ENCODE peak calls at places on chromosomes 3 and 15, in six cellular contexts. G is NB4, S is nephron progenitor cell, C is left lung, E is cardiac muscle cell, R is B cell. Q is an unnamed sample.

GRCh38 chr3:12886106-12886679 is 44.8 kb upstream of the RPL32 start:
- DNase-seq in C (no peak), R (peak; percentile 48), G (no peak), S (no peak), E (no peak), Q (no peak)

GRCh38 chr3:115148142-115148790 is 1.2 kb upstream of the ZBTB20 start:
- DNase-seq in G (peak; percentile 6), C (no peak), E (peak; percentile 22), S (no peak), R (no peak), Q (no peak)

GRCh38 chr3:158095302-158095997 is 10.8 kb downstream of the SHOX2 start:
- DNase-seq in R (no peak), C (no peak), G (no peak), S (peak; percentile 18), E (no peak), Q (peak; percentile 34)

GRCh38 chr3:153621988-153622387 is 460.0 kb downstream of the RAP2B start:
- DNase-seq in C (no peak), E (no peak), G (peak; percentile 6), R (peak; percentile 1), S (no peak), Q (peak; percentile 6)

GRCh38 chr3:196968233-196969000 is at the start of gene PIGZ:
- DNase-seq in E (peak; percentile 49), S (peak; percentile 66), R (peak; percentile 67), G (peak; percentile 77), C (no peak), Q (peak; percentile 86)

GRCh38 chr15:87033056-87033455 is 953.4 kb downstream of the AGBL1 start:
- DNase-seq in G (peak; percentile 2), S (peak; percentile 2), E (peak; percentile 12), C (no peak), R (no peak), Q (no peak)

GRCh38 chr3:184696643-184697042 is 15.2 kb downstream of the MAGEF1 start:
- DNase-seq in S (no peak), G (no peak), R (no peak), E (peak; percentile 48), C (peak; percentile 66), Q (no peak)

GRCh38 chr3:89314454-89314853 is 207.0 kb downstream of the EPHA3 start:
- DNase-seq in C (no peak), R (no peak), E (peak; percentile 59), G (peak; percentile 16), S (peak; percentile 12), Q (no peak)

GRCh38 chr3:143266512-143266911 is 146.9 kb downstream of the CHST2 start:
- DNase-seq in S (no peak), E (peak; percentile 5), C (no peak), G (no peak), R (no peak), Q (no peak)

GRCh38 chr3:105842943-105843342 is 25.9 kb downstream of the CBLB start:
- DNase-seq in G (no peak), C (no peak), E (no peak), S (no peak), R (no peak), Q (no peak)

GRCh38 chr3:48088749-48089466 is 72.7 kb upstream of the MAP4 start:
- DNase-seq in C (peak; percentile 97), E (peak; percentile 99), S (peak; percentile 97), R (peak; percentile 96), G (peak; percentile 98), Q (peak; percentile 96)
- TF ChIP-seq CTCF in C (no peak), E (no peak), S (no peak), R (no peak), G (no peak), Q (no peak)

GRCh38 chr3:174891524-174892203 is 32.5 kb downstream of the NAALADL2 start:
- DNase-seq in G (peak; percentile 1), C (no peak), E (peak; percentile 27), R (no peak), S (no peak), Q (no peak)
- TF ChIP-seq CTCF in G (no peak), C (no peak), E (no peak), R (no peak), S (no peak), Q (no peak)

DNA sequence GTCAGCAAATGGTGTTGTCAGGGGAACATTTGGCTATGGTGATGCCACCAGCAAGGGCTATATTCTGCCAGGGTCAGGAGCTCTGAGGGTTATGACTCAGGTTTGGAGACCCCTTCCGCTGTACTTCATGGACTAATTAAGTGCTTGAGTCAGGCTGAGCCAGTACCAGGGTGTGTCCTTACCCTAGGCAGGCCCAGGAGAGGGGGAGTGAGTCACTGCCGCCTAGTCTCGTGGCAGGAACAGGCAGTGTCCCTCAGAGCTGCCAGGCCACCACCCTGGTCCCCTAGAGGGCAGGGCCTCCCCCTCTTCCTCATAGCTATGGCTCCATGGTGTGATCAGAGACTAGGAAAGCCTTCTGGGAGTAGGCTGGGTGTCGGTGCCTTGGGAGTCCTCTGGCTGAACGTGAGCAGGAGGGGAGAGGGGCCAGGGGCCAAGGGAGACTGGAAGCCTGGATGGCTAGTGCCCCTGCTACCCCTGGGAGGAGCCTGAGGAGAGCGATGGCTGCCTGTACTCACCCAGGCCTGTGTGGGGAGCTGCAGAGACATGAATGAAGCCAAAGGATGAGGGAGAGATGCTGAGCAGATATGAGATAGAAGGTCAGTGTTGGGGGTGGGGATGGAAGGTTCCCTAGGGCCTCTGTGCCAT is 10.6 kb downstream of the MAPKAPK3 start:
- DNase-seq in R (no peak), C (peak; percentile 90), S (no peak), E (peak; percentile 35), G (peak; percentile 72), Q (peak; percentile 56)
- TF ChIP-seq CTCF in R (no peak), C (peak; percentile 16), S (peak; percentile 14), E (peak; percentile 44), G (no peak), Q (peak; percentile 44)

GRCh38 chr3:49745986-49746385 is 22.2 kb upstream of the GMPPB start:
- DNase-seq in S (no peak), C (no peak), G (no peak), R (no peak), E (peak; percentile 16), Q (no peak)
- TF ChIP-seq CTCF in S (no peak), C (no peak), G (no peak), R (no peak), E (no peak), Q (no peak)

GRCh38 chr3:10192953-10193691 is 28.4 kb downstream of the IRAK2 start:
- DNase-seq in S (peak; percentile 59), R (peak; percentile 82), G (peak; percentile 35), E (peak; percentile 85), C (no peak), Q (no peak)
- TF ChIP-seq CTCF in S (peak; percentile 26), R (peak; percentile 39), G (peak; percentile 36), E (peak; percentile 77), C (peak; percentile 30), Q (no peak)

GRCh38 chr3:58117561-58118305 is 93.0 kb downstream of the DNASE1L3 start:
- DNase-seq in S (no peak), G (no peak), E (peak; percentile 91), R (no peak), C (peak; percentile 69), Q (no peak)

GRCh38 chr3:58122936-58123700 is 87.7 kb downstream of the DNASE1L3 start:
- DNase-seq in E (no peak), G (no peak), S (no peak), R (no peak), C (no peak), Q (no peak)

GRCh38 chr3:58119221-58119620 is 91.6 kb downstream of the DNASE1L3 start:
- DNase-seq in S (no peak), R (no peak), E (no peak), G (no peak), C (no peak), Q (no peak)

GRCh38 chr3:58121183-58121582 is 89.6 kb downstream of the DNASE1L3 start:
- DNase-seq in R (no peak), E (no peak), S (no peak), C (no peak), G (no peak), Q (no peak)

GRCh38 chr3:58120075-58120812 is 90.5 kb downstream of the DNASE1L3 start:
- DNase-seq in C (no peak), G (peak; percentile 13), S (no peak), E (peak; percentile 61), R (peak; percentile 45), Q (no peak)
- TF ChIP-seq CTCF in C (no peak), G (no peak), S (no peak), E (no peak), R (no peak), Q (no peak)

GRCh38 chr3:70119892-70120291 is 120.4 kb downstream of the SAMMSON start:
- DNase-seq in E (no peak), S (no peak), R (no peak), C (no peak), G (no peak), Q (no peak)

GRCh38 chr3:70120360-70120966 is 120.9 kb downstream of the SAMMSON start:
- DNase-seq in R (peak; percentile 63), E (peak; percentile 60), C (peak; percentile 50), G (peak; percentile 79), S (peak; percentile 52), Q (peak; percentile 74)
- TF ChIP-seq CTCF in R (peak; percentile 78), E (peak; percentile 70), C (peak; percentile 68), G (peak; percentile 85), S (peak; percentile 35), Q (peak; percentile 92)

DNA sequence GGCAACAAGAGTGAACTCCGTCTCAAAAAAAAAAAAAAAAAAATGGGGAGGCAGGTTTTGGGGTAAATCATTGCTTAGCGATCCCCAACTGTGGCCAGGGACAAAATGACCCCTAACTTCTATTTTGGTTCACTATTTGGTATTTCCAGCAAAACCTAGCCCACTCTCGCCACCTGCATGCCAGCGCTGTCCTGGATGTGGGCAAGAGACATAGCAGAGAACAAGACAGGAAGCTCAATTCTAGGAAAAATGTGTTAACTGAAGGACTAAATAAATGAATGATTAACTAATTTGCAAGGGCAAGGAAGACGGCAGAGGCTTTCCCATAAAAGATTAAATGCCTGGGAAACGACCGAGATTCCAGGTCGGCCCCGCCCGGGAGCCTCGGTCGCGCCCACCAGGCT is 425 bp downstream of the NICN1 start:
- DNase-seq in C (no peak), G (peak; percentile 34), E (no peak), S (no peak), R (no peak), Q (peak; percentile 36)
- TF ChIP-seq CTCF in C (no peak), G (no peak), E (peak; percentile 8), S (no peak), R (no peak), Q (no peak)

Q was measured in GM13976.